ENCODE peak calls at places on chromosome 5, in five cellular contexts. C, J, W, S and M are unnamed samples.

GRCh38 chr5:171272996-171273970 is 35.8 kb upstream of the TLX3 start:
- DNase-seq in C (no peak), J (no peak), W (no peak), S (no peak), M (no peak)

GRCh38 chr5:176436641-176437040 is 11.5 kb upstream of the FAF2 start:
- DNase-seq in C (no peak), J (no peak), W (no peak), S (no peak), M (no peak)

GRCh38 chr5:17216974-17217325 is 481 bp upstream of the BASP1 start:
- DNase-seq in C (no peak), J (no peak), W (no peak), S (no peak), M (peak; percentile 70)

GRCh38 chr5:3509290-3509689 is 86.3 kb upstream of the IRX1 start:
- DNase-seq in C (no peak), J (no peak), W (no peak), S (no peak), M (no peak)

GRCh38 chr5:159641371-159642039 is 274.8 kb upstream of the ADRA1B start:
- DNase-seq in C (no peak), J (no peak), W (no peak), S (no peak), M (no peak)

GRCh38 chr5:137146402-137146889 is 352.7 kb downstream of the SPOCK1 start:
- DNase-seq in C (no peak), J (peak; percentile 98), W (no peak), S (no peak), M (no peak)

GRCh38 chr5:132207783-132208182 is 19.9 kb downstream of the P4HA2 start:
- DNase-seq in C (no peak), J (no peak), W (no peak), S (no peak), M (no peak)

GRCh38 chr5:109173395-109173794 is 236.4 kb downstream of the PJA2 start:
- DNase-seq in C (no peak), J (no peak), W (no peak), S (no peak), M (no peak)

GRCh38 chr5:43014522-43014921 is 25.6 kb downstream of the ANXA2R start:
- DNase-seq in C (no peak), J (no peak), W (no peak), S (no peak), M (no peak)

GRCh38 chr5:1466631-1467265 is 21.5 kb upstream of the SLC6A3 start:
- DNase-seq in C (peak; percentile 5), J (no peak), W (no peak), S (no peak), M (no peak)

GRCh38 chr5:135423158-135423925 is 23.8 kb downstream of the DCANP1 start:
- DNase-seq in C (no peak), J (no peak), W (no peak), S (no peak), M (no peak)

GRCh38 chr5:38673671-38674071 is 117.2 kb upstream of the LIFR start:
- DNase-seq in C (no peak), J (no peak), W (no peak), S (no peak), M (no peak)

GRCh38 chr5:69156456-69156855 is 10.5 kb upstream of the CCNB1 start:
- DNase-seq in C (no peak), J (no peak), W (no peak), S (no peak), M (no peak)

GRCh38 chr5:42951847-42952411 is 88.2 kb downstream of the ANXA2R start:
- DNase-seq in C (peak; percentile 19), J (no peak), W (peak; percentile 21), S (peak; percentile 33), M (no peak)

GRCh38 chr5:72213482-72213881 is 106.2 kb downstream of the MAP1B start:
- DNase-seq in C (no peak), J (no peak), W (no peak), S (no peak), M (no peak)

GRCh38 chr5:150000990-150001659 is 586 bp downstream of the HMGXB3 start:
- DNase-seq in C (peak; percentile 19), J (no peak), W (peak; percentile 10), S (peak; percentile 57), M (peak; percentile 36)

GRCh38 chr5:25544652-25545249 is 900.0 kb upstream of the CDH10 start:
- DNase-seq in C (no peak), J (no peak), W (no peak), S (no peak), M (no peak)

GRCh38 chr5:56306433-56307150 is 73.5 kb upstream of the ANKRD55 start:
- DNase-seq in C (no peak), J (no peak), W (no peak), S (no peak), M (peak; percentile 74)

GRCh38 chr5:154644745-154645411 is 110.3 kb upstream of the LARP1 start:
- DNase-seq in C (no peak), J (no peak), W (no peak), S (no peak), M (no peak)

GRCh38 chr5:32713396-32714381 is 2.6 kb downstream of the NPR3 start:
- DNase-seq in C (no peak), J (no peak), W (no peak), S (peak; percentile 21), M (peak; percentile 63)

GRCh38 chr5:102554092-102554491 is 55.3 kb upstream of the SLCO6A1 start:
- DNase-seq in C (no peak), J (no peak), W (no peak), S (no peak), M (peak; percentile 21)

GRCh38 chr5:78006449-78006848 is 230.3 kb upstream of the TBCA start:
- DNase-seq in C (no peak), J (no peak), W (no peak), S (no peak), M (no peak)